ENCODE peak calls at places on chromosomes 7 and 10, in six cellular contexts. F, P, N, K, J and A are unnamed samples.

GRCh38 chr10:132742837-132743194 is 43.1 kb downstream of the NKX6-2 start:
- DNase-seq in F (no peak), K (no peak), P (no peak), J (no peak), N (no peak), A (no peak)

GRCh38 chr10:789831-790701 is 100.6 kb upstream of the DIP2C start:
- DNase-seq in J (no peak), K (peak), N (no peak), P (peak), F (no peak), A (no peak)

GRCh38 chr10:42926831-42927230 is 144.2 kb downstream of the BMS1 start:
- DNase-seq in P (no peak), K (no peak), N (peak), F (no peak), J (no peak), A (no peak)

GRCh38 chr7:138017992-138018391 is 16.1 kb upstream of the CREB3L2 start:
- DNase-seq in F (no peak), N (no peak), P (no peak), J (no peak), K (no peak), A (no peak)

GRCh38 chr7:151866028-151866427 is 10.9 kb downstream of the PRKAG2 start:
- DNase-seq in P (no peak), K (no peak), F (no peak), N (no peak), J (no peak), A (no peak)

GRCh38 chr10:15385552-15386455 is 14.7 kb upstream of the FAM171A1 start:
- DNase-seq in N (no peak), F (no peak), K (no peak), J (no peak), P (no peak), A (no peak)

GRCh38 chr7:38382627-38383026 is 109.2 kb upstream of the TARP start:
- DNase-seq in K (no peak), N (no peak), F (no peak), P (no peak), J (no peak), A (no peak)

GRCh38 chr7:78620931-78621330 is 822.4 kb downstream of the PHTF2 start:
- DNase-seq in K (no peak), F (no peak), N (no peak), P (no peak), J (no peak), A (peak)

GRCh38 chr7:106012935-106013439 is 49.9 kb downstream of the CDHR3 start:
- DNase-seq in K (no peak), F (no peak), J (no peak), P (no peak), N (no peak), A (no peak)

GRCh38 chr10:6148251-6148691 is 54.5 kb upstream of the PFKFB3 start:
- DNase-seq in J (no peak), K (no peak), F (no peak), N (peak), P (no peak), A (no peak)

GRCh38 chr10:70191161-70191770 is 21.0 kb upstream of the SAR1A start:
- DNase-seq in N (no peak), P (no peak), F (no peak), J (no peak), K (no peak), A (no peak)

GRCh38 chr10:101291254-101292193 is 62.3 kb upstream of the LBX1 start:
- DNase-seq in K (peak), J (peak), F (no peak), N (peak), P (peak), A (peak)

GRCh38 chr10:87935290-87936141 is 72.1 kb downstream of the PTEN start:
- DNase-seq in J (no peak), N (no peak), K (no peak), P (no peak), F (no peak), A (no peak)

GRCh38 chr10:30997536-30998252 is 34.0 kb downstream of the ZNF438 start:
- DNase-seq in N (no peak), F (no peak), K (no peak), P (no peak), J (no peak), A (no peak)

GRCh38 chr10:71128311-71129010 is 83.9 kb upstream of the UNC5B start:
- DNase-seq in N (no peak), F (no peak), K (no peak), J (no peak), P (peak), A (no peak)

GRCh38 chr10:13865758-13866491 is 279.2 kb downstream of the PRPF18 start:
- DNase-seq in K (no peak), P (peak), F (no peak), J (peak), N (no peak), A (no peak)

GRCh38 chr10:34205452-34205851 is 609.6 kb downstream of the PARD3 start:
- DNase-seq in P (no peak), F (no peak), J (no peak), N (no peak), K (no peak), A (no peak)

GRCh38 chr10:73655990-73656298 is at the start of gene SYNPO2L:
- DNase-seq in F (no peak), N (no peak), J (no peak), P (peak), K (peak), A (no peak)

GRCh38 chr7:135761751-135762488 is 13.3 kb upstream of the FAM180A start:
- DNase-seq in K (no peak), P (peak), N (no peak), F (no peak), J (no peak), A (peak)

GRCh38 chr10:60932756-60933155 is 11.2 kb downstream of the RHOBTB1 start:
- DNase-seq in K (no peak), J (no peak), P (no peak), N (no peak), F (no peak), A (no peak)

GRCh38 chr7:99433158-99433557 is 5.4 kb downstream of the PTCD1 start:
- DNase-seq in K (no peak), J (no peak), P (no peak), N (no peak), F (no peak), A (no peak)

GRCh38 chr7:99440195-99440594 is 1.5 kb downstream of the CPSF4 start:
- DNase-seq in N (no peak), K (no peak), J (no peak), F (no peak), P (no peak), A (peak)

GRCh38 chr7:99437946-99438572 is 539 bp downstream of the PTCD1 start:
- DNase-seq in K (no peak), J (no peak), P (no peak), N (no peak), F (no peak), A (peak)

DNA sequence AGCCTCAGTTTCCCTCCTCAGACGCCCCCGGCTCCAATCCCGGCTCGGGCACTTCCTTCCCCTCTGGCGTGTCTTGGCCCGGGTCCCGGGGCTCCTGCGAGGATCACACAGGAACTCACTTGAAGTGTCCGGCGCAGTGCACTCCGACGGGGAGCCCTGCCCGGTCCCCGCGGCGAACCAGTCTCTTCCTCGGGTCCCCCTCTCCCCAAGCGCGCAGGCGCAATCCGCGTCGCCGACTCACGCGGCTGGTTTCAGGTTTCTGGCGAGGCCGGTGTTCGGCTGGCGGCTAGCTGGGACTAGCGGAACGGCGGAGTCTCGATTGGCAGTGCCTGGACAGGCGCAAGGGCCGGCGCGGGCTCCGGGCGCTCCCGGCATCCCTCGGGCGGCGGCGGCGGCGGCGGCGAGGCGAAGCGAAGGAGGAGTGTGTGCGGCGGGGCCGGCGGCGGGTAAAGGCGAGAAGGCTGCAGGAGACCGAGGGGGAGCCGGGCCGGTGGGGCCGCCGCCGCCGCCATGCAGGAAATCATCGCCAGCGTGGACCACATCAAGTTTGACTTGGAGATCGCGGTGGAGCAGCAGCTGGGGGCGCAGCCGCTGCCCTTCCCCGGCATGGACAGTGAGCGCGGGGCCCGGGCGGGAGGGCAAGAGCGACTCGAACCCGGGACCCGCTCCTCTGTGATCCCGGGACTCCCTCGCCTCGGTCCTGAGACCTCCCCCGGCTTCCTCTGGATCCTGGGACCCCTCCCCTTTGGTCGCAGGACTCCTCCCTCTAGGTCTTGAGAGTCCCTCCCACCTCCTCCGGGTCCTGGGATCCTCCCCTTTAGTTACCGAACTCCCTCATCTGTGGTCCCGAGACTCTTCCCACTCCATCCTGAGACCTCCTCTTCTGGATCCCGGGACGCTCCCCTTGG is at the start of the genes CPSF4 and PTCD1:
- DNase-seq in F (peak), K (peak), P (peak), J (peak), N (peak), A (peak)
- TF ChIP-seq POLR2A in F (peak), K (peak), P (peak), J (peak), N (peak), A (peak)

GRCh38 chr7:21585070-21585724 is 42.4 kb downstream of the DNAH11 start:
- DNase-seq in J (no peak), F (no peak), K (no peak), P (no peak), N (no peak), A (no peak)

GRCh38 chr7:21579341-21580072 is 36.7 kb downstream of the DNAH11 start:
- DNase-seq in K (no peak), N (no peak), J (no peak), P (no peak), F (no peak), A (no peak)

GRCh38 chr7:21580073-21580521 is 37.3 kb downstream of the DNAH11 start:
- DNase-seq in N (peak), P (no peak), F (no peak), J (no peak), K (no peak), A (no peak)
- TF ChIP-seq POLR2A in N (no peak), P (peak), F (no peak), J (no peak), K (no peak), A (no peak)

GRCh38 chr7:100606313-100606712 is 4.2 kb downstream of the PCOLCE start:
- DNase-seq in J (no peak), F (no peak), P (no peak), N (no peak), K (no peak), A (no peak)

GRCh38 chr7:100603697-100604077 is 1.5 kb downstream of the PCOLCE start:
- DNase-seq in N (no peak), P (no peak), K (no peak), J (no peak), F (no peak), A (no peak)

GRCh38 chr7:100604976-100605911 is 3.1 kb downstream of the PCOLCE start:
- DNase-seq in P (peak), F (no peak), J (peak), N (peak), K (peak), A (peak)

GRCh38 chr7:100602889-100603696 is 930 bp downstream of the PCOLCE start:
- DNase-seq in F (peak), J (no peak), N (peak), K (peak), P (peak), A (no peak)

DNA sequence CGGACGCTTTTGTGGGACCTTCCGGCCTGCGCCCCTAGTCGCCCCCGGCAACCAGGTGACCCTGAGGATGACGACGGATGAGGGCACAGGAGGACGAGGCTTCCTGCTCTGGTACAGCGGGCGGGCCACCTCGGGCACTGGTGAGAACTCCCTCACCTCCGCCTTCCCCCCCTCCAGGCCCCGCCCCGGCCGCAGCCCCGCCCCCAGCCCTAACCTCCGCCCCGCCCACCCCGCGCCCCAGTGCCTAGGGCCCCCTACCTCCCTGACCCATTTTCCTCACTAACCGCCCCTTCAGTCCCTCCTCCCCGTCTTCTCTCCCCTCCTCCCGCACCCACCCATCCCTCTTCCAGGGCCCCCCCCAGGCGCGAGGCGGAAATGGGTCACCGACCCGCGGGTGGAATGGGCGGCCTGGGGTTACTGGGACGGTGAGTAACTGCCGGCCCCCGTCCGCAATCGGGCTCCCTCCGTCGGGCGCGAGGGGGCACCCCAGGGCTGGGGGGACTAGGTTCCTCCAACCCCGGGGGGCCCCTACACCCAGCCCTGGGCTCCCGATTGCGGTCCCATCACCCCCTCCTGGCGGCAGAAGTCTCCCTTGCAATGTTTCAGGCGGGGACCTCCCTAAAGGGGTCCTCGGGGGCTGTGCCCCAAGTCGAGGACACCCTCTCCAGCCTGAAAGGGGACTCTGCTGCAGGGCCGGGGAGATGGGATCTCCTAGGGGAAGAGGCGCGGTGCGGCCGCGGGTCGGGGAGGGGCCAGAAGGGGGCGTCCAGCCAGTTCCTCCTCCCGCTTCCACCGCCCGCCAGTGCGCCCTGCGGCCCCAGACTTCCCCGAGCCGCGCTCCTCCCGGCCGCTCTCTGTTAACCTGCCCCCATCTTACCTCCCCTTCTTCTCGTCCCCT is 2.2 kb downstream of the PCOLCE start:
- DNase-seq in K (peak), N (peak), F (peak), J (peak), P (peak), A (peak)
- TF ChIP-seq POLR2A in K (peak), N (peak), F (peak), J (peak), P (peak), A (no peak)

GRCh38 chr10:112379635-112380296 is 5.8 kb downstream of the ACSL5 start:
- DNase-seq in F (no peak), N (no peak), J (no peak), K (peak), P (no peak), A (no peak)

GRCh38 chr10:112376578-112376855 is 2.6 kb downstream of the ACSL5 start:
- DNase-seq in K (no peak), N (no peak), P (no peak), J (no peak), F (no peak), A (no peak)

GRCh38 chr10:112374724-112375541 is 1.0 kb downstream of the ACSL5 start:
- DNase-seq in J (no peak), F (no peak), P (no peak), K (no peak), N (no peak), A (no peak)

GRCh38 chr10:112373912-112374338 is at the start of gene ACSL5:
- DNase-seq in P (no peak), F (no peak), K (no peak), J (no peak), N (no peak), A (no peak)

DNA sequence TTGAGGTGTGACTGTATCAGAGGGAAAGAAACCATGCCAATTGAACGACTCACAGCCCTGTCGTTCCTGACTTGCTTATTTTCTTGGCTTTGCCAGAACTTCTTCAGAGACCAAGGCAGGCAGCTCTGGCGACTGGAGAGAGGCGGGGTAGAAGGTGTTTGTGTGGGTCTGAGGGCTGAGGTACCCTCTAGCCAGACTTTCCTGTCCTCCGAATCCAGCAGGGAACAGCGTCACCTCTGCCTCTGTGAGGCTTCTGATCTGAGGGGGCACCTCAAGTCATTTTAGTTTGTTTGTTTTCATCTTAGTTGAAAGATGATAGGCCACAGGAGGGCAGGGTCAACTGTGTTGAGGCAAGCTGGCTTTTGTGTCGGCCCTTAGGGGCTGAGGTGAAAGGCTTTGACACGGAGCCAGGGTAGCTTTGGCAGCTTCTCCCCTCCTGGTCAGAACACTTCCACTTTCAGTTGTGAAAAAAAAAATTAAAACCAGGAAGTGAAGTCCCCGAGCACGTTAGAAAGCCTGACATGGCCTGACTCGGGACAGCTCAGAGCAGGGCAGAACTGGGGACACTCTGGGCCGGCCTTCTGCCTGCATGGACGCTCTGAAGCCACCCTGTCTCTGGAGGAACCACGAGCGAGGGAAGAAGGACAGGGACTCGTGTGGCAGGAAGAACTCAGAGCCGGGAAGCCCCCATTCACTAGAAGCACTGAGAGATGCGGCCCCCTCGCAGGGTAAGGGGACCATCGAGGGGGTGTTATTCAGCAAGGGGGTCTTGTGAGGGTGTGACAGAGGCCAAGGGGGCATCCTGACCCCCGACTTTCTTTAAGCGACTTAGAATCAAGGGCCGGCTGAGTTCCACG is 2.0 kb downstream of the ACSL5 start:
- DNase-seq in P (peak), N (peak), F (peak), K (no peak), J (no peak), A (peak)
- TF ChIP-seq POLR2A in P (no peak), N (peak), F (no peak), K (no peak), J (no peak), A (peak)

DNA sequence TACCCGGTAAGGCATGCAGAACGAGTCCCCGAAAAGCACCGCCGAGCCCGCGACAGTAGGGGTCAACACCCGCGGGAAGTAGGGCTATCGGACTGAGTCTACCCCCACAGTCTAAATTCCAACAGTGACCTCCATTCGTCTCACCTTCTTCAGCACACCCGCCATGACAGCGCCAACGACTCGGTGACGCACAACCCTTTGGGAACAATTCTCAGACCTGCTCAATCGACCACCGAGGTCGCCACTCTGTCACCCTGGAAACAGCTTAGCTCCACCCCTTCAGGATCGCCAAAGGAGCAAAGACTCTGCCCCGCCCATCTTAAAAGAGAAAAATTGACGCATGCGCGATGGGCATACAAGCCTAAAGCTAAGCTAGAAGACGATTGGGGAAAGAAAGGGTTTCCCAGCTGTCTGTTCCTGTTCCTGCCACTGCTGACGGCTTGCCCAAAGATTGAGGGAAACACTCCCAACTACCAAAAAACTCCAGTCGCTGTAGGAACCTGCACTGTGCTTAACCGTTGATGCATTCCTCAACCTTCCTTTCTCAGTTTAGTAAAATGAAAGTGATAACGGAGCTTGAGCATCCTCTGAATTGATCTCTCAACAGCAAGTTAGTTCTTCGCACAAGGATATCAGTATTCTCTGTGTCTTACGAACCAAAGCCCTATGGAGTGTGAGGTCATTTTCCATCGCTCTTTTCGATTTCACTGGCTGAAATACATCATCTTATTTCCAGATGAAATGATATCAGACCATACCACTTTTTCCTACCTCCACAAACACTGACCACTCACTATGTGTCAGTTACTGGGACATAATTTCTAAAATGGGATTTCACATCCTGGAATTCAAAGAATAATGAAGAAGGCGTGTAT is at the start of gene NDUFA5:
- DNase-seq in K (peak), N (peak), F (peak), J (peak), P (peak), A (peak)
- TF ChIP-seq POLR2A in K (peak), N (peak), F (peak), J (peak), P (peak), A (peak)

DNA sequence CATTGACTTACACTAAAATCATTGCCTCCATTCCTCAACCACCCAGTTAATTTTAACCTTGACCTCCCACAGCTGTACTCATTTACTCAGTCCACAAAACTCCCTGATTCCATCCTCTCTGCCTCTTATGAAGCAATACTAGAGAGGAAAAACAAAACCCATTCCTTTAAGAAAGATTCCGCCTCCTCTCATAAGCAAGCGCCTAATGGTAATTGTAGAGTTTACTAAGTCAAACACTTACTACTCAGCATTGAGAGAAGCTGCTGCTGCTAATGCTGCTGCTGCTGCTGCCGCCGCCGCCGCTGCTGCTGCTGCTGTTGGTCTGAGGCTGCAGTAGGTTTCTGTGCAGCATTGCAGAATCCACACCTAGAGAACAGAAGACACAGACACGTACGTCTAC is 2.1 kb upstream of the ADD3 start:
- DNase-seq in K (no peak), P (no peak), J (no peak), F (no peak), N (peak), A (peak)
- TF ChIP-seq POLR2A in K (no peak), P (peak), J (no peak), F (peak), N (peak), A (no peak)